ENCODE peak calls at places on chromosomes 1 and 21, in four cellular contexts. I, G, B and U are unnamed samples.

GRCh38 chr1:54464031-54464476 is 57.9 kb upstream of the SSBP3 start:
- DNase-seq in I (no peak), G (no peak), B (no peak), U (no peak)

GRCh38 chr21:17119466-17120297 is 393.2 kb upstream of the CXADR start:
- DNase-seq in I (no peak), G (no peak), B (peak), U (no peak)

GRCh38 chr1:180974236-180974635 is 48.4 kb downstream of the STX6 start:
- DNase-seq in I (no peak), G (no peak), B (no peak), U (no peak)

GRCh38 chr1:8571200-8571984 is 246.0 kb downstream of the RERE start:
- DNase-seq in I (peak), G (peak), B (no peak), U (peak)

GRCh38 chr1:112718691-112719418 is 3.7 kb upstream of the PPM1J start:
- DNase-seq in I (peak), G (peak), B (peak), U (peak)

GRCh38 chr1:241716915-241717651 is 65.0 kb downstream of the WDR64 start:
- DNase-seq in I (no peak), G (no peak), B (no peak), U (no peak)

GRCh38 chr1:58576727-58577675 is at the start of gene TACSTD2:
- DNase-seq in I (no peak), G (no peak), B (peak), U (peak)

GRCh38 chr1:8202182-8202905 is 115.6 kb upstream of the SLC45A1 start:
- DNase-seq in I (peak), G (peak), B (peak), U (peak)

GRCh38 chr21:36551731-36552457 is 72.0 kb upstream of the CLDN14 start:
- DNase-seq in I (peak), G (peak), B (no peak), U (no peak)

GRCh38 chr21:39703578-39703977 is 41.4 kb upstream of the IGSF5 start:
- DNase-seq in I (no peak), G (no peak), B (no peak), U (no peak)

GRCh38 chr1:42756956-42757891 is 9.6 kb downstream of the P3H1 start:
- DNase-seq in I (peak), G (peak), B (peak), U (peak)

GRCh38 chr1:183315987-183316758 is 102.0 kb downstream of the NMNAT2 start:
- DNase-seq in I (no peak), G (no peak), B (no peak), U (no peak)

GRCh38 chr1:183323849-183324683 is 94.1 kb downstream of the NMNAT2 start:
- DNase-seq in I (peak), G (no peak), B (no peak), U (no peak)

GRCh38 chr1:183319051-183319450 is 99.1 kb downstream of the NMNAT2 start:
- DNase-seq in I (peak), G (peak), B (no peak), U (peak)

DNA sequence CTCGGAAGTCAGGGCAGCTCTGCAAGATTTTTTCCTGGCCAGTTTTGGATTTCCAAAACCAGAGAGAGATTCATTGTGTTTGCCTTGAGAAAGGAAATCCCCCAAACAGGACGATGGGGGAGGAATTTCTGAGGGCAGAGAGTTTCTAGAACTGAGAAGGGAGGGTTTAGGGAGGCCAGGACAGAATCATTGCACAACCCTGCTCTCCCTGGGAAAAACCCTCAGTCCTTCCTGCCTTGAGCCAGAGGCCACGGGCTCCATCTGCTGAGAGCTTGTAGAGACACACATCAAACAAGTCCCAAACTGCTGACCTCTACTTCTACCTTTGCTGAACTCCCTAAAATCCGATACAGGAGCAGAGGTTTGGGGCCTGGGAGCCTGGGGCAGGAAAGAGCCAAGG is 99.7 kb downstream of the NMNAT2 start:
- DNase-seq in I (peak), G (peak), B (peak), U (peak)
- TF ChIP-seq CTCF in I (peak), G (peak), B (peak), U (peak)

DNA sequence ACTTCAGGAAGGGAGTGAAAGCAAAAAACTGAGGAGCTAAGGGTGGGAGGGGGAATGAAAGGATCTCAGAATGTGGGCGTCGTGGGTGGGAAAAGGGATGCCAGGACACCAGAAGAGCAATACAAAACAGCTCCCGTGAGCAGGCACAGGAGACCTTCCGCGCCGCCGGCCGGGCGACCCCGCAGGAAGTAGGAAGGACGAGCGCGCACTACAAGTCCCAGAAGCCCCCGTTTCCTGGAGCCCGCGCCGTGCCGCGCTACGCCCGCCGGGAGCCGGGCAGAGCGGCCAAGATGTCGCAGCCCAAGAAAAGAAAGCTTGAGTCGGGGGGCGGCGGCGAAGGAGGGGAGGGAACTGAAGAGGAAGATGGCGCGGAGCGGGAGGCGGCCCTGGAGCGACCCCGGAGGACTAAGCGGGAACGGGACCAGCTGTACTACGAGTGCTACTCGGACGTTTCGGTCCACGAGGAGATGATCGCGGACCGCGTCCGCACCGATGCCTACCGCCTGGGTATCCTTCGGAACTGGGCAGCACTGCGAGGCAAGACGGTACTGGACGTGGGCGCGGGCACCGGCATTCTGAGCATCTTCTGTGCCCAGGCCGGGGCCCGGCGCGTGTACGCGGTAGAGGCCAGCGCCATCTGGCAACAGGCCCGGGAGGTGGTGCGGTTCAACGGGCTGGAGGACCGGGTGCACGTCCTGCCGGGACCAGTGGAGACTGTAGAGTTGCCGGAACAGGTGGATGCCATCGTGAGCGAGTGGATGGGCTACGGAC is at the start of gene PRMT6:
- DNase-seq in I (peak), G (peak), B (peak), U (peak)
- TF ChIP-seq CTCF in I (peak), G (peak), B (no peak), U (peak)

GRCh38 chr1:69172003-69173000 is 395.4 kb upstream of the LRRC7 start:
- DNase-seq in I (peak), G (peak), B (no peak), U (no peak)

GRCh38 chr1:69180358-69180757 is 387.4 kb upstream of the LRRC7 start:
- DNase-seq in I (no peak), G (no peak), B (no peak), U (no peak)

GRCh38 chr1:69175078-69175477 is 392.6 kb upstream of the LRRC7 start:
- DNase-seq in I (no peak), G (no peak), B (peak), U (no peak)
- TF ChIP-seq CTCF in I (no peak), G (no peak), B (peak), U (no peak)

DNA sequence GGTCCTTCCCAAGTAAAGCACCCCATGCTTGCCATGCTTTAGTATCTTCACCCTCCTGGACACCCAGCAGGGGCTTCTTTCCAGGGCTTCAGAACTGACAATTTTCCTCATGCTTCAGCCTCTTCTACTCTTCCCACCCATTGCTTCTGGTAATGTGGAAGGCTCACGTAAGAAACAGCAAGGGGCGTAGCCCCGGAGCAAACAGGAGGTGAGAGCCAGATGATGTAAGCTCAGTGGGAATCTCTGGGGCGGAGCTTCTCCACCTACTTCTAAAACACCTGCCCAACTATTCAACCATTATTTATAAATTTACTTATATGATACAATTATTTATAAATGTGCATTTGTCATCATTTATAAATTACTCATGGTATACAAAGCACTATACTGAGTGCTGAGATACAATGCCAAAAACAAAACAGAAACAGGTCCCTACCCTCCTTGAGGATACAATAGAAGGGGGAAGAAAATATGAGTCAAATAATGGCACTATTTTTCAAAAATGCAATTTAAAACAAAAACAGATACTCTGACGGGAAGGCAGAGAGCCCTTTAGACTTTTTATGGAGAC is 140.1 kb upstream of the CAMK1G start:
- DNase-seq in I (no peak), G (no peak), B (no peak), U (peak)
- TF ChIP-seq CTCF in I (no peak), G (no peak), B (no peak), U (no peak)

GRCh38 chr1:28509705-28510349 is 4.0 kb downstream of the RCC1 start:
- DNase-seq in I (no peak), G (peak), B (no peak), U (peak)
- TF ChIP-seq CTCF in I (no peak), G (no peak), B (no peak), U (no peak)

GRCh38 chr21:42698730-42699129 is 45.3 kb downstream of the PDE9A start:
- DNase-seq in I (no peak), G (no peak), B (no peak), U (no peak)
- TF ChIP-seq CTCF in I (no peak), G (no peak), B (no peak), U (no peak)

DNA sequence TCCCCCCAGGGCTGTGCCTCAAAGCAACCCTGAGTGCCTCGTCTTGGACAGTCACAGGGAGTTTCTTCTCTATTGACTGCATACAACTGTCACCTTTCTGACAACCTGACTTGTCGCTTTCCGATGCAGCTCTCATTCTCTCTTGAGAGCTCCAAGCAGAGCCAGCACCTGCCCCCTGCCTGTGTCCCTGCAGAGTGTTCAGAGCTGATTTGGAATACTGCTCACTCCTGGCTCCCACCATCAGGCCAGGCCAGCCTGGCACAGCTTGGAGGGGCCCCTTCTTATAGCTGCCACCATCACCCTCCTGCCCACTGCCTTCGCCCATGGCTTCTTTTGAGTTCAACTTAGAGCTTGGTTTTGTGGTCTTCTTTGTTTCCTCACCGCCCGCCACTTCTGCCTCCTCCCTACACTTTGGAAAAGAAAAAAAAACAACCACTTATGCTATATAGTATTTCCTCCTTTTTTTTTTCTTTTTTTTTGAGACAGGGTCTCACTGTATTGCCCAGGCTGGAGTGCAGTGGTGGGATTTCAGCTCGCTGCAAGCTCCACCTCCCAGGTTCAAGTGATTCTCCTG is 12.3 kb downstream of the NCF2 start:
- DNase-seq in I (no peak), G (no peak), B (no peak), U (no peak)
- TF ChIP-seq CTCF in I (no peak), G (no peak), B (no peak), U (no peak)

DNA sequence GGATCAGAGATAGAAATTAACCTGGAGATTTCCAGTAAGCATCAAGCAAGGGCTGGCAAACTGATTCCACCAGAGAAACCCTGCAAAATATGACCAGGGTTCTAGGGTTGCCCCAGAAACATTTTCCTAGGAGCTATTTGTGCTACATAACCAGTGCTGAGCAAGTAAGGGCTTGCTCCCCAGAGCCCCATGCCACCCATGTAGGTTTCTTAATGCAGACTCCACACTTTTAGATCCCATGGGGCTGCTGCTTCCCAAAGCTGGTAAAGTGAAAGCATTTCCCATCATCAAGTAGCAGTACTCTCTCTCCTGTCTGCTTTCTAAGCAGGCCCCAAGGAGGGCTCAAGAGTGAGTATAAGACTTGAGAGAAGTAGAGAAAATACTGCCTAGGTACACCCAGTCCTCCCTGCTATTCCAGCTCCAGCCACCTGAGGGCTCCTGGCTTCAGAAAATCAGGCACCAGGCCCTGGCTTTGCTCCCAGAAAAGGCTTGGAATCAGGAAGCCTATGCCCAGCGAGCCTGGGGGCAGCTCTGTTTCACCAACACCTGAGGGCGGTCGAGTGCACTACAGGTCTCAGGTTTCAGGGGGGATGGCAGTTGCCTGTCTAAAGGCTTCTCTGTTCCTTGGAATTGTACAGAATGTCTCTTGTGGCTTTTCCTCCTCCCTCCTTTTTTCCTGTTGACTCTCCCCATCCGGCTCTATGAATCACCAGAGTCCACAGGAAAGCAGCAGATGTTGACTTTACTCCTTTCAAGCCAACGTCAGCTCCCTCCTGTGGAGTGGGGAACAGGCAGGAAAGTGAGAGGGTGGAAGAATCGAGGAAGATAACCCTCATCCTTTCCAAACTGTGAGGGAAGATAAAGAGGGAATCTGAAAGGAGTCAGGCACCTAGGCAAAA is 6.2 kb upstream of the ANKRD35 start:
- DNase-seq in I (peak), G (peak), B (peak), U (peak)
- TF ChIP-seq CTCF in I (peak), G (peak), B (peak), U (peak)

GRCh38 chr1:161059293-161059692 is 10.4 kb downstream of the ARHGAP30 start:
- DNase-seq in I (no peak), G (no peak), B (no peak), U (no peak)
- TF ChIP-seq CTCF in I (no peak), G (no peak), B (no peak), U (no peak)